ENCODE peak calls at places on chromosomes 3 and 15, in six cellular contexts. X is tibial nerve, K is aorta, E is A673, C is neural progenitor cell, H is BE2C. N is an unnamed sample. For H3K4me1 and H3K36me3, the result is how much of the 10 kb centered on the place peaks cover.

GRCh38 chr3:113898892-113899291 is 48.9 kb upstream of the ZDHHC23 start:
- DNase-seq in H (no peak), C (no peak), E (no peak), X (no peak), K (no peak), N (no peak)

GRCh38 chr3:177802151-177802900 is 605.0 kb upstream of the TBL1XR1 start:
- DNase-seq in E (no peak), K (no peak), H (no peak), C (no peak), X (no peak), N (no peak)

GRCh38 chr15:58462973-58463663 is 31.3 kb downstream of the LIPC start:
- DNase-seq in X (no peak), C (no peak), K (no peak), H (no peak), E (no peak), N (no peak)

GRCh38 chr15:99536422-99537033 is 29.3 kb upstream of the MEF2A start:
- DNase-seq in H (no peak), C (no peak), K (peak), X (no peak), E (no peak), N (no peak)

GRCh38 chr15:42494998-42495360 is 455 bp upstream of the SNAP23 start:
- DNase-seq in H (no peak), C (peak), K (no peak), E (peak), X (no peak), N (peak)

GRCh38 chr3:100561459-100562158 is 47.8 kb upstream of the ADGRG7 start:
- DNase-seq in K (no peak), X (no peak), H (no peak), C (peak), E (peak), N (no peak)

GRCh38 chr3:147816770-147817169 is 407.6 kb downstream of the ZIC1 start:
- DNase-seq in C (no peak), K (no peak), E (peak), X (peak), H (no peak), N (peak)

GRCh38 chr3:194070220-194070633 is 65.7 kb upstream of the HES1 start:
- DNase-seq in C (no peak), K (no peak), E (no peak), H (no peak), X (no peak), N (no peak)

GRCh38 chr15:38878946-38879345 is 314.3 kb upstream of the RASGRP1 start:
- DNase-seq in X (no peak), H (peak), E (no peak), K (no peak), C (no peak), N (no peak)

GRCh38 chr3:164620956-164621355 is 457.3 kb downstream of the SI start:
- DNase-seq in E (no peak), X (no peak), H (no peak), K (no peak), C (no peak), N (no peak)

GRCh38 chr3:171339606-171340005 is 120.6 kb downstream of the TNIK start:
- DNase-seq in C (no peak), H (no peak), E (no peak), K (no peak), X (no peak), N (peak)

GRCh38 chr3:119562307-119562961 is 3.0 kb upstream of the CD80 start:
- DNase-seq in X (no peak), E (no peak), K (no peak), C (no peak), H (no peak), N (no peak)

GRCh38 chr3:66394261-66395249 is 106.3 kb downstream of the LRIG1 start:
- DNase-seq in E (no peak), K (no peak), X (no peak), H (no peak), C (no peak), N (peak)

GRCh38 chr3:140441006-140441405 is 236.9 kb upstream of the TRIM42 start:
- DNase-seq in X (no peak), H (no peak), C (no peak), K (peak), E (no peak), N (no peak)

GRCh38 chr3:189588061-189588817 is 43.0 kb upstream of the TP63 start:
- DNase-seq in E (peak), C (no peak), X (no peak), H (no peak), K (no peak), N (no peak)

GRCh38 chr15:78638658-78639314 is 2.2 kb downstream of the CHRNB4 start:
- DNase-seq in X (no peak), H (peak), E (peak), K (no peak), C (peak), N (peak)

GRCh38 chr3:159669024-159669476 is 319.6 kb upstream of the IL12A start:
- DNase-seq in X (no peak), E (peak), K (no peak), C (no peak), H (no peak), N (no peak)

GRCh38 chr3:139937674-139938279 is 2.8 kb downstream of the CLSTN2 start:
- DNase-seq in K (no peak), E (peak), X (peak), H (peak), C (peak), N (no peak)

GRCh38 chr15:52417501-52417900 is 111.2 kb downstream of the MYO5A start:
- DNase-seq in K (no peak), E (no peak), X (no peak), H (peak), C (no peak), N (no peak)

GRCh38 chr3:4819761-4820160 is 159.5 kb upstream of the BHLHE40 start:
- DNase-seq in X (no peak), C (no peak), H (no peak), E (no peak), K (no peak), N (no peak)

GRCh38 chr15:77375133-77375532 is 44.8 kb downstream of the PEAK1 start:
- DNase-seq in H (no peak), K (no peak), C (no peak), E (no peak), X (no peak), N (no peak)

GRCh38 chr3:22887664-22888291 is 315.3 kb upstream of the UBE2E2 start:
- DNase-seq in X (no peak), E (peak), H (no peak), C (peak), K (no peak), N (no peak)

GRCh38 chr3:157499342-157499963 is 3.8 kb downstream of the VEPH1 start:
- DNase-seq in X (no peak), E (no peak), K (peak), H (no peak), C (peak), N (peak)

GRCh38 chr3:129182390-129183180 is 1.1 kb downstream of the CNBP start:
- DNase-seq in H (peak), X (no peak), K (no peak), C (peak), E (peak), N (no peak)

GRCh38 chr3:109137766-109138165 is 1.2 kb downstream of the C3orf85 start:
- DNase-seq in H (no peak), X (no peak), K (no peak), E (no peak), C (no peak), N (no peak)

GRCh38 chr15:51183076-51183475 is 88.4 kb upstream of the TNFAIP8L3 start:
- DNase-seq in X (no peak), K (no peak), H (no peak), C (no peak), E (no peak), N (no peak)
- H3K4me1 ChIP-seq in X (under half), K (under half), H (under half), C (under half), E (under half), N (under half)

DNA sequence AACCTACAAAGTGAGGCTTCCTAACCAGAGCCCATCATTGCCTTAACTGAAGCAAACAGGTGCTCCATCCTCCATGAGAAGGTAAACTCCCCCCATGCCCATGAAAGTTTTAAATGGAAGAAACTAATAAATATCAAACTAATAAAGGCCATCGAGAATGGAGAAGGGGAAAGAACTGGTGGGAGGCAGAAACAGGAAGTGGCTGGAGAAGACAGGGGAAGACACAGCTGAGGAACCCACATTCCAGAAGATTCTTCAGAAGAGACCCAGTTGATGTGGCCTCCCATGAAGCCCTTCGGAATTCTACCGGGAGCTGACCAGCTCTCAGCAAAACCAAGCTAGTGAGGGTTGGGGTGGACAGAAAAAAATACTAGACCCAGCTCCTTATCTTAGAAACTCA is 41.7 kb downstream of the SH3BP5 start:
- DNase-seq in H (no peak), X (no peak), E (no peak), K (no peak), C (no peak), N (no peak)
- H3K36me3 ChIP-seq in H (under half), X (under half), E (under half), K (under half), C (under half), N (under half)

DNA sequence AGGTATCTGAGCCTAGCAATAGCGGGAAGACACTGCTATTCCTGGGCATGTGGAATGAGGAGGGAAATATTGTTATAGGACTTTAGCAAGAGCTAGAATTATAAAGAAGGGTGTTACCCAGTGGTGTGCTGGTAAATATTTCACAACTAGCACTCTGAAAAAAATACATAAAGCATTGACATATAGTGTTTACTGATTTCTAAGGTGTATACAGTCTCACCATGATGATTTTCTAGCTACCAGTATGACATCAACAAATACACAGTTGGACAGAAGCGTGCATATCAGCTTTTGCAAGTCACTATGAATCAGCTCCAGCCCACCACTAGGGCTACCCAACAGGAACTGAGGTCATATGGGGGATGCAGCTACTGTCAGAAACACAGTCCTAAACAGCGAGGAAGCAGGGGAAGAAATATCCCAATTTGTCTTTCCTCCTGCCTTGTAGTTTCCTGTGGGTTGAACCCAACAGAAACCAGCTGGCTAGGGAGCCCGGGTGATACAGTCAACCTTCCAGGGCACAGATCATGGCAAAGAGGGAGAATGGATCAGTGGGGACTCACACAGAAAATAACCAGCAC is 39.6 kb downstream of the HGD start:
- DNase-seq in C (no peak), X (no peak), E (no peak), K (no peak), H (peak), N (no peak)
- H3K4me1 ChIP-seq in C (under half), X (under half), E (under half), K (under half), H (under half), N (under half)

GRCh38 chr3:12588039-12588673 is 31.3 kb downstream of the MKRN2 start:
- DNase-seq in E (no peak), X (no peak), K (no peak), C (no peak), H (no peak), N (no peak)

GRCh38 chr3:12588674-12589054 is 31.8 kb downstream of the MKRN2 start:
- DNase-seq in C (no peak), X (no peak), H (no peak), K (no peak), E (no peak), N (no peak)

GRCh38 chr3:12591456-12591855 is 34.6 kb downstream of the MKRN2 start:
- DNase-seq in E (no peak), K (no peak), H (no peak), C (no peak), X (no peak), N (no peak)

GRCh38 chr3:12591997-12592715 is 35.3 kb downstream of the MKRN2 start:
- DNase-seq in K (no peak), C (no peak), H (no peak), E (no peak), X (no peak), N (no peak)

DNA sequence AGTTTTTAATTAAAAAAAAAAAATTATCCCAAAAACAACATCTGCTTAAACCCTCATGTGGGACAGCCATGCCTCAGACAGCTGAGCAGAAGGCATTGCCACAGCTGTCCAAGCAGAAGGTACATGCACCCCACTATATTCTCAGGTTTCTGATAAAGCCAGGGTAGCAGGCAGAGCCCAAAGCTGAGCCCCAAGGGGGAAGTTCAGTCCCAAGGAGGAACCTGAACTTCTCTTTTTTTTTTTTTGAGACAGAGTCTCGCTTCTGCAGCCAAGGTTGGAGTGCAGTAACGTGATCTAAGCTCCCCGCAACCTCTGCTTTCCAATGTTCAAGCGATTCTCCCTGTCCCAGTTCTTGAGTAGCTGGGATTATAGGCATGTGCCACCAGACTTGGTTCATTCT is 33.2 kb downstream of the MKRN2 start:
- DNase-seq in H (no peak), C (no peak), X (no peak), E (no peak), K (no peak), N (no peak)
- H3K36me3 ChIP-seq in H (under half), C (under half), X (under half), E (half or more), K (under half), N (half or more)

DNA sequence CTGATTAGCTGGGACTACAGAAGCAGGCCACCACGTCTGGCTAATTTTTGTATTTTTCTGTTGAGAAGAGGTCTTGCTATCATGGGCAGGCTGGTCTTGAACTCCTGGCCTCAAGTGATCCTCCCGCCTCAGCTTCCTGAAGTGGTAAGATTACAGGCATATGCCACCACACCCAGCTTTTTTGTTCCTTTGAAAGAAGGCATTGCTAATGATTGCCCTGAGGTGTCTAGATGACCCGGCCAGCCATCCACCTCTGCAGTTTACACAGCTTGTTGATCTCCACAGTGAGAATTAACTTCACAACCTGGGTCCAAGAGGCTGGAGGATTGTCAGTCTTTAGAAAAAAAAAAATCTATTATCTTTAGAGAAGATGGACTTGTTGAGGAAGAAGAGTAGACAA is 58.7 kb downstream of the SMAD3 start:
- DNase-seq in H (no peak), X (no peak), E (no peak), K (no peak), C (no peak), N (no peak)
- H3K4me1 ChIP-seq in H (under half), X (under half), E (under half), K (under half), C (under half), N (under half)

N was measured in Peyer's patch.